ENCODE peak calls at places on chromosomes 13 and 19, in four cellular contexts. N is IMR-90, S is H9, Z is H1. T is an unnamed sample.

GRCh38 chr13:67228031-67228430 is 2.1 kb downstream of the PCDH9 start:
- DNase-seq in Z (no peak), S (no peak), N (no peak), T (no peak)

GRCh38 chr13:40640845-40641458 is 25.5 kb downstream of the FOXO1 start:
- DNase-seq in Z (no peak), S (no peak), N (no peak), T (no peak)

GRCh38 chr13:111587249-111587648 is 266.8 kb downstream of the TEX29 start:
- DNase-seq in N (no peak), Z (no peak), S (peak), T (no peak)

GRCh38 chr19:2360876-2361232 is 789 bp downstream of the TMPRSS9 start:
- DNase-seq in Z (no peak), N (no peak), S (no peak), T (no peak)

GRCh38 chr13:29905845-29906244 is 55.4 kb upstream of the UBL3 start:
- DNase-seq in Z (no peak), S (no peak), N (peak), T (no peak)

GRCh38 chr13:50085063-50085462 is 69.8 kb downstream of the KCNRG start:
- DNase-seq in Z (no peak), S (no peak), N (peak), T (peak)

GRCh38 chr19:31699421-31699820 is 350.2 kb upstream of the TSHZ3 start:
- DNase-seq in Z (no peak), S (no peak), N (no peak), T (no peak)

GRCh38 chr13:50527612-50528509 is 315.6 kb downstream of the DLEU7 start:
- DNase-seq in S (no peak), Z (no peak), N (no peak), T (no peak)

GRCh38 chr13:48739346-48740037 is 85.8 kb downstream of the CYSLTR2 start:
- DNase-seq in N (peak), S (no peak), Z (no peak), T (no peak)

GRCh38 chr13:33743438-33744368 is 74.2 kb upstream of the RFC3 start:
- DNase-seq in N (no peak), S (no peak), Z (no peak), T (peak)

GRCh38 chr13:41502676-41503075 is 45.3 kb downstream of the RGCC start:
- DNase-seq in Z (no peak), N (no peak), S (no peak), T (no peak)

GRCh38 chr19:18637644-18638630 is 1.1 kb downstream of the KLHL26 start:
- DNase-seq in S (no peak), Z (no peak), N (no peak), T (no peak)

GRCh38 chr19:38095411-38096308 is 128.4 kb downstream of the DPF1 start:
- DNase-seq in S (peak), N (peak), Z (peak), T (peak)

GRCh38 chr19:38675611-38676010 is 28.2 kb downstream of the ACTN4 start:
- DNase-seq in N (no peak), Z (no peak), S (no peak), T (no peak)

GRCh38 chr19:53961523-53962345 is 1.0 kb upstream of the CACNG8 start:
- DNase-seq in N (no peak), Z (no peak), S (no peak), T (peak)

GRCh38 chr13:36520111-36520510 is 87.8 kb downstream of the CCNA1 start:
- DNase-seq in Z (no peak), S (no peak), N (no peak), T (no peak)

GRCh38 chr19:10390652-10391286 is 10.4 kb upstream of the TYK2 start:
- DNase-seq in Z (peak), S (peak), N (peak), T (peak)

GRCh38 chr19:43316591-43317319 is 36.7 kb upstream of the CD177 start:
- DNase-seq in N (peak), Z (peak), S (peak), T (peak)

GRCh38 chr13:109857803-109858202 is 71.4 kb upstream of the IRS2 start:
- DNase-seq in S (no peak), N (no peak), Z (no peak), T (no peak)

GRCh38 chr19:39834287-39834841 is 402 bp upstream of the DYRK1B start:
- DNase-seq in Z (no peak), N (no peak), S (no peak), T (no peak)

GRCh38 chr13:38814331-38814730 is 127.5 kb downstream of the FREM2 start:
- DNase-seq in S (no peak), N (no peak), Z (no peak), T (peak)

GRCh38 chr19:29942404-29943261 is 594 bp downstream of the URI1 start:
- DNase-seq in N (no peak), S (peak), Z (peak), T (peak)

GRCh38 chr19:46974181-46974580 is 45.5 kb upstream of the NPAS1 start:
- DNase-seq in Z (no peak), N (no peak), S (no peak), T (no peak)
- H4K5ac ChIP-seq in Z (no peak), N (no peak), S (no peak), T (no peak)

DNA sequence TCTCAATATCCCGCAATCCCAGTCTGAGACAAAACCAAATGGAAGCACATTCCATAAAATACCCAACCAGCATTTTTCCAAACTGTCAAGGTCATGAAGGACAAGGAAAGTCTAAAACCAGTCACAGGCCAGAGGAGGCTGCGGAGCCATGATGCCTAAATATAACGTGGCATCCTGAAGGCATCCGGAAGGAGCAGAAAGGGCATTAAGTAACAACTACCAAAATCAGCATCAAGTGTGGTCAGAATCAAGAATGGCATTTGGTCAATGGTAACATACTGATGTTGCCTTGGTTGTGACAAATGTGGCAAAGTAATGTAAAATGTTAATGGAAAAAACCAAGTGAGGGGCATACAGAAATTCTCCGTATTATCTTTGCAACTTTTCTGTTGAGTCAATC is 3.5 kb upstream of the ATF5 start:
- DNase-seq in N (no peak), Z (no peak), S (no peak), T (no peak)
- H3K4me2 ChIP-seq in N (no peak), Z (no peak), S (no peak), T (no peak)

DNA sequence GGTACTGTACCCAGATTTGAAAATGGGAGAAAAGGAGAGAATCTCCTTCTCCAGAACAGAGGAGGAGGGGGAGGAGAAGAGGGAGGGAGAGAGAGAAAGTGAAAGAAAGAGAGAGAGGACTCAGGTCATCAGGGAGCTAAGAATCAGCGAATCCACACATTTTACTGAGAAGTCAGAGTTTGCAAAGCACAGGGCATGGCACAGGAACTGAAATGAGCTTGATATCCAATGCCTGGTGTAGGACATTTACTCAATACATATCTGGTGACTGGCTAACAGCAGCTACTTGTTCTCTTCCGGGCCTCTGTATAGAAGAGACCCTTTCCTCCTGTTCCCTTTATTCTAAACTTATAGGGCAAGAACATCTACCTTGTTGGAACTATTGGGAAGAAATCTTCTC is 375.1 kb downstream of the KLF5 start:
- DNase-seq in N (no peak), S (no peak), Z (no peak), T (no peak)
- H2BK15ac ChIP-seq in N (no peak), S (no peak), Z (no peak), T (no peak)

DNA sequence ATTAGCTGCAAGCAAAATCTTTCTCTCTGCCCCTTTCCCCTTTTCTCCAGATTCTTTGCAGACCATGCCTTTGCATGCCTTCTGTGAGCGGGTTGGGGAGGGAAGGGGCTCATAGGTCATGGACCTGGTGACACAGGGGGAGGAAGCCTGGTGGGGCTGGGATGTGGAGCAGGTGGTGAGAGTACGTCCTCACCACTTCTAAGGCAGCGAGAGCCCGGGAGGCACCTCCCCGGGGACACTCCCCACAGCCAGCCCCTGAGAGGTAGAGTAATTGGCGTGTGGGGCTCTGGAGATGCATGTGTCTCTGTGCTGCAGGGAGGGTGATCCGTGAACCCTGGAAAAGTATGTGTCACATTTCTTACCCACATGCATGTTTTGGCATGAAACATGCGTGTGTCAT is 42.5 kb upstream of the EHD2 start:
- DNase-seq in Z (no peak), N (no peak), S (no peak), T (no peak)
- H4K5ac ChIP-seq in Z (no peak), N (no peak), S (no peak), T (no peak)

GRCh38 chr13:27523345-27524073 is 73.1 kb upstream of the MTIF3 start:
- DNase-seq in Z (no peak), S (no peak), N (no peak), T (peak)
- H3K4me2 ChIP-seq in Z (no peak), S (no peak), N (no peak), T (no peak)

DNA sequence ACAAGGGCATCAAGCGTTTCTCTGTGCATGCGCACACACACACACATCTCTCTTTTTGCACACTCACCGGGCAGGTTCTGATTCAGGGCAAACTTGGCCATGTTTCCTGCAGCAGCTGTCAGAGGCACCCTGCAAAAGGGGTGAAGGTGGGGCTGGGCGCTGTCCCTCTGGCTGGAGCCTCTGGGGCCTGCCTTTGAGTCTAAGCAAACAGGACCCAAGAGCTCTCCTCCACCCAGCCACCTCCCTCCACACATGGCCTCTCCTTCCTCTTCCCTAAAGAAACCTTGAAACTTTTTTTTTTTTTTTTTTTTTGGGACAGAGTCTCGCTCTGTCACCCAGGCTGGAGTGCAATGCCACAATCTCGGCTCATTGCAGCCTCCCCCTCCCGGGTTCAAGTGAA is 5.3 kb downstream of the KANK3 start:
- DNase-seq in Z (no peak), S (no peak), N (no peak), T (no peak)
- H2BK15ac ChIP-seq in Z (peak), S (no peak), N (no peak), T (no peak)

GRCh38 chr13:77417897-77418296 is 91.0 kb upstream of the MYCBP2 start:
- DNase-seq in S (no peak), Z (no peak), N (no peak), T (no peak)

GRCh38 chr13:77416666-77417212 is 89.8 kb upstream of the MYCBP2 start:
- DNase-seq in Z (no peak), N (no peak), S (no peak), T (no peak)

GRCh38 chr13:77415253-77416127 is 88.6 kb upstream of the MYCBP2 start:
- DNase-seq in Z (no peak), S (no peak), N (no peak), T (no peak)
- H4K5ac ChIP-seq in Z (no peak), S (no peak), N (no peak), T (peak)